ENCODE peak calls at places on chromosomes 3 and 15, in ten cellular contexts. P is HT1080; E is renal cortical epithelial cell; K is HCEC 1CT; Y is amygdala; H is small intestine; B is KG1; C is stimulated activated naive CD8-positive, alpha-beta T cell treated with anti-CD3 and anti-CD28 coated beads, Interleukin-15, amount 100 ng/mL, for 72 hours; W is tibial nerve; D is NCI-H82. I is an unnamed sample.

GRCh38 chr3:107368999-107369398 is 8.2 kb upstream of the CCDC54 start:
- DNase-seq in E (no peak), D (no peak), H (no peak), K (no peak), P (no peak), C (no peak), Y (no peak), B (no peak), W (no peak), I (no peak)

GRCh38 chr3:56135941-56136340 is 332.3 kb downstream of the ERC2 start:
- DNase-seq in H (no peak), D (no peak), K (no peak), W (no peak), P (no peak), B (no peak), E (no peak), Y (no peak), C (no peak), I (no peak)

GRCh38 chr3:124965413-124965812 is 30.9 kb upstream of the MUC13 start:
- DNase-seq in W (no peak), B (no peak), K (no peak), Y (no peak), H (no peak), E (no peak), C (no peak), D (no peak), P (peak), I (no peak)

GRCh38 chr15:60721706-60722105 is 242.8 kb upstream of the ICE2 start:
- DNase-seq in K (peak), Y (no peak), E (peak), C (no peak), W (no peak), P (peak), B (no peak), H (no peak), D (no peak), I (no peak)

GRCh38 chr3:49570033-49570654 is 15.9 kb downstream of the BSN start:
- DNase-seq in C (no peak), D (no peak), H (no peak), E (no peak), B (no peak), Y (no peak), W (no peak), P (no peak), K (no peak), I (no peak)

GRCh38 chr15:101323793-101324505 is 28.9 kb upstream of the SNRPA1 start:
- DNase-seq in Y (no peak), H (peak), P (no peak), B (no peak), K (no peak), C (no peak), E (no peak), W (no peak), D (no peak), I (no peak)

GRCh38 chr15:40844543-40844981 is 714 bp downstream of the SPINT1 start:
- DNase-seq in B (peak), K (no peak), P (no peak), D (no peak), C (peak), E (no peak), W (no peak), H (peak), Y (no peak), I (peak)

GRCh38 chr15:48582472-48583235 is 62.9 kb downstream of the FBN1 start:
- DNase-seq in Y (no peak), W (no peak), H (peak), B (no peak), K (peak), E (peak), P (no peak), D (peak), C (no peak), I (no peak)

GRCh38 chr15:85642054-85642692 is 152.6 kb downstream of the KLHL25 start:
- DNase-seq in P (no peak), K (no peak), W (no peak), E (no peak), C (no peak), Y (no peak), D (no peak), B (no peak), H (no peak), I (no peak)

GRCh38 chr3:49534581-49535495 is 19.4 kb upstream of the BSN start:
- DNase-seq in K (no peak), E (peak), C (no peak), P (peak), H (no peak), B (no peak), Y (peak), D (no peak), W (no peak), I (peak)

I was measured in stomach.